ENCODE peak calls at places on chromosome 7, in four cellular contexts. J, A, N and O are unnamed samples.
A peak's percentile ranks its signal among the peaks of the same experiment; 100 is the strongest.

GRCh38 chr7:147861058-147861716 is 729.4 kb upstream of the C7orf33 start:
- DNase-seq in N (no peak), J (no peak), A (no peak), O (no peak)

GRCh38 chr7:78139335-78139734 is 340.8 kb downstream of the PHTF2 start:
- DNase-seq in A (no peak), J (no peak), N (no peak), O (no peak)

GRCh38 chr7:1386623-1387220 is 72.5 kb downstream of the MICALL2 start:
- DNase-seq in J (no peak), N (no peak), A (no peak), O (no peak)

GRCh38 chr7:92699560-92699959 is 109.4 kb upstream of the FAM133B start:
- DNase-seq in N (no peak), A (no peak), J (no peak), O (no peak)

GRCh38 chr7:41984888-41985287 is 252.1 kb downstream of the GLI3 start:
- DNase-seq in A (no peak), N (no peak), J (no peak), O (no peak)

GRCh38 chr7:16615234-16615633 is 30.3 kb downstream of the ANKMY2 start:
- DNase-seq in N (no peak), A (no peak), J (no peak), O (no peak)

GRCh38 chr7:17460001-17460400 is 161.5 kb downstream of the AHR start:
- DNase-seq in J (no peak), N (no peak), A (no peak), O (no peak)

GRCh38 chr7:123881300-123881699 is 36.3 kb downstream of the HYAL4 start:
- DNase-seq in A (no peak), N (no peak), J (no peak), O (no peak)

GRCh38 chr7:150686030-150686626 is 622 bp downstream of the GIMAP2 start:
- DNase-seq in J (no peak), N (no peak), A (no peak), O (no peak)

GRCh38 chr7:40310213-40310612 is 175.4 kb downstream of the SUGCT start:
- DNase-seq in J (no peak), N (no peak), A (no peak), O (no peak)

GRCh38 chr7:29345590-29345989 is 151.0 kb downstream of the CHN2 start:
- DNase-seq in A (peak; percentile 10), J (no peak), N (no peak), O (peak; percentile 33)

GRCh38 chr7:152459724-152460251 is 24.0 kb upstream of the KMT2C start:
- DNase-seq in J (no peak), N (no peak), A (no peak), O (no peak)

GRCh38 chr7:29457565-29457971 is 106.1 kb upstream of the PRR15 start:
- DNase-seq in N (peak; percentile 21), A (no peak), J (no peak), O (no peak)

GRCh38 chr7:36273836-36274235 is 115.8 kb upstream of the ANLN start:
- DNase-seq in A (no peak), J (no peak), N (no peak), O (peak; percentile 49)

GRCh38 chr7:36276428-36277246 is 113.0 kb upstream of the ANLN start:
- DNase-seq in N (no peak), A (no peak), J (no peak), O (peak; percentile 13)

GRCh38 chr7:36278069-36278766 is 111.4 kb upstream of the ANLN start:
- DNase-seq in N (no peak), J (no peak), A (no peak), O (no peak)

GRCh38 chr7:36277247-36277542 is 112.5 kb upstream of the ANLN start:
- DNase-seq in A (no peak), J (no peak), N (no peak), O (no peak)

GRCh38 chr7:36275735-36276284 is 113.9 kb upstream of the ANLN start:
- DNase-seq in A (no peak), J (no peak), N (no peak), O (no peak)
- H3K4me1 ChIP-seq in A (peaks cover 19% of the 10 kb centered on the region), J (peaks cover 11% of the 10 kb centered on the region), N (peaks cover 9% of the 10 kb centered on the region), O (no peaks in the 10 kb centered on the region)

DNA sequence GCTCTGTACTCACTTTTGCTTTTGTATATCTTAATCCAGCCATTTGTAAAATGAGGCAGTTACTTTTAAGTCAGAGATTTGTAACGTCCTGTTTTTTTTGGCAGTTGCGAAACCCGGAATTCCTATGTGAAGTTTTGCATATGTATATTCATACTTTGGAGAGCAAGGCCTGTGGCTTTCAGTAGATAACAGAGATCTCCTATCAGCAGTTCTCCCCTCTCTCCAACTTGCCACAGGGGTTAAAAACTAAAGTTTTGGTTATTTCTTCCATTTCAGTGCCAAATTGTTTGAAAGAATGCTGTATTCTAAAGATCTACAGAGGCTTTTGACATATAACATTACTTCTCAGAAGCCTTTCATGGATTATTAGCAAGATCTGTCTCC is 102.4 kb downstream of the EXOC4 start:
- DNase-seq in A (no peak), J (no peak), N (no peak), O (no peak)
- H3K27ac ChIP-seq in A (no peak overlapping the region), J (no peak overlapping the region), N (no peak overlapping the region), O (no peak overlapping the region)

DNA sequence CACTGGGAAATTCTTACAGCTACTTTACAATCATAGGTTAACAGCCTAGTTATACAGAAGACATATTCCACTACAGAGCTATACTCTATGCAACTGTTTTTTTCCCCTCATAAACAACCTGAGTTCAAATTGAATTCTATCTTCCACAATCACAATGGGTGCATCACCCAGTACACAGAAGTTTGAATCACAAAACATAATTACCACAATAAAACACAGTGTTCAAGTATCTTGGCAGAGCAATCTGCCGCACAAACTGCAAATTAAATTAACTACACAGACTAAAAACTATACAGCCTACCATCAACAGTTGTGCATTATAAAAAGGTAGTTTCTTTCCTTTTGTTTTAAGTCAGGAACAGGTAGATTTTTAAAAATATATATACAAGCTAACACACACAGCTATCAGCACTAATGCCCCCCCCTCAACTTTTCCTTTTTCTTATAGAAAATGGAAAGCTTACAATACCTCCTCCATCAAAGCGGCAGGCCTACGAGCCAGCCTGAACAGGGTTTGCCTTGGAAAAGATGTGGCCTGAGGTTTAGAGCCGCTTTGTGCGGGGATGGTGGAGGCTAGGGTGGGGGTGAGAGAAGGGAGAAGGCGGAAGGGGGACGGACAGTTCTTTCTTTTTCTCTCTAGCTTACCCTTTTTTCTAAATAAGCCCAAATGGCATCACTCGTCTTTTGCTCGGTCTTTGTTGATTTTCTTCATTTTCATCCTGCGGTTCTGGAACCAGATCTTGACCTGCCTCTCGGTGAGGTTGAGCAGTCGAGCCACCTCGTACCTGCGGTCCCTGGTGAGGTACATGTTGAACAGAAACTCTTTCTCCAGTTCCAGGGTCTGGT is 2.2 kb downstream of the HOXA9 start:
- DNase-seq in A (no peak), J (no peak), N (no peak), O (no peak)
- H3K4me3 ChIP-seq in A (peak overlapping the region; percentile 84), J (no peak overlapping the region), N (peak overlapping the region; percentile 58), O (peak overlapping the region; percentile 91)

GRCh38 chr7:140568021-140568813 is 72.4 kb downstream of the DENND2A start:
- DNase-seq in N (no peak), A (no peak), J (no peak), O (no peak)
- H3K4me1 ChIP-seq in N (no peaks in the 10 kb centered on the region), A (peaks cover 46% of the 10 kb centered on the region), J (no peaks in the 10 kb centered on the region), O (peaks cover 3% of the 10 kb centered on the region)

GRCh38 chr7:27283558-27283957 is 41.0 kb downstream of the EVX1 start:
- DNase-seq in N (no peak), A (no peak), J (no peak), O (no peak)
- H3K27ac ChIP-seq in N (no peak overlapping the region), A (no peak overlapping the region), J (no peak overlapping the region), O (no peak overlapping the region)

DNA sequence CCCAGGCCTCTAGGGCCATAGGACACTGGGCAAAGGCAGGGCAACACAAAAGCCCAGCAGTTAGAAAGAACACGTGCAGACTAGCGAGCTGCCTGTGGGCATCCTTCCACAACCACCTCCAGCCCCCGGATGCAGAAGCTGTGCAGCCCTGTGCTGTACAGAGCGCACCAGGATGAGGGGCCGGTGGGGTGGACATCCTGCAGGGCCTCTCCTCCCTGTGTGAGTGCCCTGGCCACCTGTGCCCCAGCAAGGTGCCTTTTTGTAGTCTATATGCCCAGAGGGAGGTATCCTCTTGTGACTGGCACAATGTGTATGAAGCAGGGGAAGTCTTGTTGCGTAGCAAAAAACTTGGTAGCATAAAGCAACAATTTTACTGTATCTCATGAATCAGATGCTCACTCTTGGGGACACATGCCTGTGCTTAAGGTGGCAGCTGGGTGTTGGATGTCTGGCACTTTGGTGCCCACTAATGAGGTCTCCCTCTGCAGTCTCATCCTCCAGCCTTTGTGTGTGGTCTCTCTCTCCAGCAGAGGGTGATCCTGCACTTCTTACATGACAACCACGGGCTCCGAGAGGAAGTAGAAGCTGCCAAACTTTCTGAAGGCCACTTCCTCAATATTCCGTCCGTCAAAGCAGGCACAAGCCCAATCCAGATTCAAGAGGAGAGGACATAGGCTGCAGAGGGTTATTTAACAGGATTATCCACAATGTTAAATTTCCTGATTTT is 8.7 kb downstream of the NCAPG2 start:
- DNase-seq in N (peak; percentile 33), A (peak; percentile 34), J (peak; percentile 33), O (peak; percentile 76)
- H3K4me3 ChIP-seq in N (no peak overlapping the region), A (no peak overlapping the region), J (no peak overlapping the region), O (no peak overlapping the region)

GRCh38 chr7:117949232-117949631 is 76.0 kb upstream of the CTTNBP2 start:
- DNase-seq in A (no peak), N (no peak), J (no peak), O (no peak)
- H3K4me1 ChIP-seq in A (peaks cover 26% of the 10 kb centered on the region), N (no peaks in the 10 kb centered on the region), J (no peaks in the 10 kb centered on the region), O (no peaks in the 10 kb centered on the region)